ENCODE peak calls at places on chromosomes 16 and 17, in four cellular contexts. Y is K562, D is IMR-90, A is A549. C is an unnamed sample.

GRCh38 chr16:19666451-19666850 is 51.6 kb downstream of the KNOP1 start:
- DNase-seq in Y (no peak), D (no peak), A (no peak), C (no peak)

GRCh38 chr17:5667871-5668270 is 83.6 kb upstream of the NLRP1 start:
- DNase-seq in Y (no peak), D (no peak), A (no peak), C (peak)

GRCh38 chr17:38598995-38599394 is 6.8 kb downstream of the SRCIN1 start:
- DNase-seq in Y (no peak), D (no peak), A (no peak), C (no peak)

GRCh38 chr16:17313085-17313611 is 157.6 kb downstream of the XYLT1 start:
- DNase-seq in Y (no peak), D (peak), A (no peak), C (no peak)

GRCh38 chr17:58531661-58532554 is 17.5 kb upstream of the MTMR4 start:
- DNase-seq in Y (peak), D (peak), A (no peak), C (peak)

GRCh38 chr17:17042851-17043667 is 802 bp downstream of the MPRIP start:
- DNase-seq in Y (no peak), D (peak), A (no peak), C (peak)

GRCh38 chr16:82456683-82457082 is 170.1 kb upstream of the CDH13 start:
- DNase-seq in Y (peak), D (peak), A (peak), C (peak)

GRCh38 chr16:87487361-87487924 is 5.4 kb downstream of the ZCCHC14 start:
- DNase-seq in Y (peak), D (no peak), A (no peak), C (peak)

GRCh38 chr16:30834130-30834740 is 47.2 kb upstream of the ZNF629 start:
- DNase-seq in Y (no peak), D (no peak), A (no peak), C (no peak)

GRCh38 chr17:7380855-7381683 is at the start of gene TNK1:
- DNase-seq in Y (peak), D (no peak), A (no peak), C (peak)
- H3K4me2 ChIP-seq in Y (peak), D (peak), A (peak), C (peak)

GRCh38 chr17:82884341-82884871 is 44.6 kb upstream of the ZNF750 start:
- DNase-seq in Y (no peak), D (no peak), A (no peak), C (no peak)

GRCh38 chr17:82887255-82888164 is 47.7 kb upstream of the ZNF750 start:
- DNase-seq in Y (no peak), D (peak), A (no peak), C (no peak)

GRCh38 chr17:82882715-82883446 is 43.1 kb upstream of the ZNF750 start:
- DNase-seq in Y (no peak), D (no peak), A (no peak), C (no peak)

GRCh38 chr17:82883461-82884031 is 43.7 kb upstream of the ZNF750 start:
- DNase-seq in Y (no peak), D (no peak), A (no peak), C (no peak)

GRCh38 chr17:82884923-82885322 is 45.1 kb upstream of the ZNF750 start:
- DNase-seq in Y (no peak), D (no peak), A (no peak), C (no peak)
- H3K4me3 ChIP-seq in Y (no peak), D (no peak), A (no peak), C (no peak)

DNA sequence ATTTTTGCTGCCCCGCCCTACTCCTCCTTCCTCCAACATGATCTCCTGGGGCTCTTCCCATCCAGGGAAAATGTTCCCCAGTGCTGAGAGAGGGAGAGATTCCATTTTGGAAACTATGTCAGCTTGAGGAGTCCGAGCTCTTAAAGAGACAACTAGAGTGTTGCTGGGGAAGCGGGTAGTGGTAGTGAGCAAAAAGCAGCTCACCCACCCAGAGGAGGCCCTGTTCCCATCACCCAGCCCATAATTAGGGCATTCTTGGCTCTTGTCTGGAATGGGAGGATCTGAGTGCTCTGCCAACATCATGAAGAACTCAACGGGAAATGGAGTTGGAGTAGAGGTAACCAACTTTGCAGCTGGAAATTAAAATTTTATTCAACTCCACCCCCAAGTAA is 9.1 kb upstream of the MSL1 start:
- DNase-seq in Y (no peak), D (no peak), A (no peak), C (no peak)
- H3K4me2 ChIP-seq in Y (peak), D (no peak), A (peak), C (no peak)

GRCh38 chr17:64016248-64016784 is 4.1 kb downstream of the ICAM2 start:
- DNase-seq in Y (peak), D (no peak), A (no peak), C (no peak)
- H3K4me3 ChIP-seq in Y (no peak), D (no peak), A (no peak), C (no peak)

DNA sequence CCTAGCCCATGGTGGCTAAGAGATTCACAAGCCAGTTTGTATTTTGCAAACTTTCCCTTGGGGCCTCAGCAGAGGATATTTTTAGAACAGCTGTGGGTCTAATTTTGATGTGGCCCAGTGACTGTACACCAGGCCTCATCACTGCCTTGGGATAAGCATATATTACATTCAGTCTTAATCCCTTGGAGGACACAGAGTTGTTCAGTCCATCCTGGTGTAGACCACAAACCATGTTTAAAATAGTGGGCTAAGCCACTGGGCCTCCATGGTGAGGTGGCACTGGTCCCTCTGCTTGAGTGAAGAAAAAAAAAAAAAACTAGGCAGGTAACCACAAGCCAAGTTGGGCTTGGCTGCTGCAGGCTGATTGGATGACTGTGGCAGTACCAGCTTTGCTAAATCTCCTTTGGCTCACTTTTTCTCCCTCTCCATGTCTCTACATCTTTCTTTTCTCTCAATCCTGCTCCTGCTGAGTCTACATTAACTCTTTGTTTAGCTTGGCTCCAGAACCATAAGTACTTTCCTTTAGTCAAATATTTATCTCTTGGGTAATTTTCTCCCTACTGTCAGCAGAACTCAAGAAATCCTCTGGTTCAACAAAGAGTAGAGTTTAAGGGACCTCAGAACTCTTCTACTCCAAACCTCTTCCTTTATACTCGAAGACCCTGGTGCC is 120.0 kb upstream of the TBX2 start:
- DNase-seq in Y (no peak), D (peak), A (no peak), C (no peak)
- H3K4me2 ChIP-seq in Y (no peak), D (peak), A (no peak), C (no peak)

DNA sequence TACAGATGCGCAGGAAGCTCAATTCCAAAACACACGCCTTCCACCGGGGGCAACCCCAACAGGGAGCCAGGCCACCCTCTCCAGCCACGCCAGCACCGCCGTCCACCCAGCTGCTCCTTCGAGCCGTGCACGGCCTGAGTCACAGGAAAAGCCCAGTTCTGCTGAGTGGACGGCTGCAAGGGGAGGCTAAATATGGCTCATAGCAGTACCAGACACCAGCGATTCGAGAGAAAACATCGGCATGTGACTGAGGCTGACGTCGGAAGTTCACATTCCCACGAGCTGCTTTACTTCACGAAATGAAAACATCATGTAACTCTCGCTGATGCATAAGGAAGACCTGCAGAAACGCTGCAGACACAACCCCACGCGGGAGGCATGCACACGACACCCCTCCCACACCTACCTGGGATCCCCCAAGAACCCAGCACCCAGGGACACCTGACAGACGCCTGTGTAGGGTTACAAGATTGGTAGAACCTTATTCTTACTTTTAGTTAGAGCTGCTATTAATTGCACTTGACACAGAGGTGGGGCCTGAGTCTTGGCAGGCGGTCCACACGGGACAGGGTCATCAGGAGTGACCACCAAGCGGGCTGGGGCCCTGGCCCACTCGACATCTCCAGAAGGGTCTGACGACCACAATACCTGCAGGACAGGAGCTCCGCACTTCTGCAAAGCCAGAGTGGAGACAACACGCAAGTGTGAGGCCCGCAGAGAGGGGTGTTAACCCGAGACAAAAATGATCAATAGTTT is 116.8 kb downstream of the ANKRD11 start:
- DNase-seq in Y (no peak), D (peak), A (no peak), C (no peak)
- H3K4me3 ChIP-seq in Y (no peak), D (no peak), A (no peak), C (no peak)

GRCh38 chr17:14308636-14308964 is 7.7 kb downstream of the HS3ST3B1 start:
- DNase-seq in Y (no peak), D (no peak), A (no peak), C (no peak)

GRCh38 chr17:14310584-14310983 is 9.7 kb downstream of the HS3ST3B1 start:
- DNase-seq in Y (no peak), D (no peak), A (no peak), C (no peak)

GRCh38 chr17:14308965-14309879 is 8.3 kb downstream of the HS3ST3B1 start:
- DNase-seq in Y (peak), D (peak), A (peak), C (peak)

GRCh38 chr17:14311186-14311705 is 10.4 kb downstream of the HS3ST3B1 start:
- DNase-seq in Y (no peak), D (no peak), A (no peak), C (no peak)

DNA sequence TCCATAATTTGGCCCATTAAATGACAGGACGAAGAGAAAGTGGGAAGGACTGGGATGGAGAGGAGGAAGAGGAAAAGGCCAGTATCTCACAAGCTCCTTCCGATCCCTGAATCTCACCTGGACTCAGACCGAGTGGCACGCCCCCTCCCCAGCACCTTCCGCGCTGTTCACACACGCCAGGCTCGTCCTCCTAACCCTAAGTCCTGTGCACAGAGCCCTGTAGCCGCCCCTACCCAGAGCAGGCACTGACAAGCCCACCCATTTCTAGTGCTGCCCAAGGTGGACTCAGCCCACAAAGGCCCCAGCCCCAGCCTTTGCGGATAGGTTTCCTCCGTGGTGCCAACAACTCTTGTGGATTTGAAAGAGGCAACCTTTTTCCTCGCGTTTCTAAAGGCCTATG is 9.2 kb downstream of the HS3ST3B1 start:
- DNase-seq in Y (no peak), D (no peak), A (no peak), C (no peak)
- H3K4me2 ChIP-seq in Y (no peak), D (peak), A (no peak), C (peak)

GRCh38 chr16:23160082-23160481 is 10.8 kb upstream of the USP31 start:
- DNase-seq in Y (no peak), D (no peak), A (no peak), C (no peak)
- H3K4me3 ChIP-seq in Y (no peak), D (no peak), A (no peak), C (no peak)

GRCh38 chr17:48542956-48543853 is 1.7 kb downstream of the HOXB2 start:
- DNase-seq in Y (peak), D (peak), A (peak), C (peak)
- H3K4me2 ChIP-seq in Y (peak), D (peak), A (peak), C (peak)

GRCh38 chr16:57514891-57515600 is 21.3 kb downstream of the CCDC102A start:
- DNase-seq in Y (no peak), D (no peak), A (no peak), C (peak)
- H3K4me3 ChIP-seq in Y (no peak), D (no peak), A (no peak), C (no peak)